ENCODE peak calls at places on chromosomes 2 and 18, in ten cellular contexts. F, X, G, B, S, V, A, E, P and C are unnamed samples.

GRCh38 chr2:36163520-36164239 is 191.9 kb upstream of the CRIM1 start:
- DNase-seq in B (no peak), S (no peak), X (no peak), E (no peak), F (no peak), V (no peak), G (no peak), A (no peak), P (no peak), C (no peak)

GRCh38 chr2:240604291-240604938 is 17.9 kb downstream of the CAPN10 start:
- DNase-seq in E (peak; percentile 49), X (peak; percentile 78), P (peak; percentile 79), B (peak; percentile 70), V (no peak), G (peak; percentile 57), S (peak; percentile 74), A (no peak), F (peak; percentile 65), C (peak; percentile 71)

GRCh38 chr2:98269274-98269673 is 77.0 kb upstream of the CNGA3 start:
- DNase-seq in S (no peak), F (peak; percentile 71), X (no peak), B (peak; percentile 4), E (peak; percentile 63), P (peak; percentile 81), G (peak; percentile 64), A (peak; percentile 63), V (peak; percentile 15), C (peak; percentile 70)

GRCh38 chr2:36538345-36538744 is 59.6 kb downstream of the FEZ2 start:
- DNase-seq in F (no peak), A (no peak), V (no peak), B (no peak), E (no peak), G (no peak), X (no peak), S (no peak), P (peak; percentile 49), C (peak; percentile 32)

GRCh38 chr2:54726940-54727339 is 3.5 kb downstream of the EML6 start:
- DNase-seq in B (no peak), F (no peak), X (no peak), P (no peak), A (peak; percentile 28), G (no peak), S (no peak), E (no peak), V (no peak), C (no peak)

GRCh38 chr2:126720031-126720368 is 64.0 kb downstream of the GYPC start:
- DNase-seq in V (no peak), S (no peak), E (peak; percentile 68), B (no peak), G (no peak), F (no peak), A (no peak), X (no peak), P (peak; percentile 20), C (no peak)

GRCh38 chr2:158138255-158138654 is 36.6 kb downstream of the UPP2 start:
- DNase-seq in V (no peak), A (peak; percentile 32), X (no peak), P (peak; percentile 19), E (no peak), B (no peak), F (no peak), G (no peak), S (no peak), C (no peak)

GRCh38 chr2:70104231-70105111 is 17.2 kb downstream of the PCBP1 start:
- DNase-seq in F (peak; percentile 85), S (no peak), B (peak; percentile 61), X (no peak), P (peak; percentile 85), V (no peak), A (no peak), G (no peak), E (peak; percentile 79), C (peak; percentile 77)

GRCh38 chr18:58497845-58498244 is 131.0 kb downstream of the ALPK2 start:
- DNase-seq in F (no peak), B (no peak), V (no peak), S (no peak), A (peak; percentile 18), X (no peak), E (peak; percentile 48), P (peak; percentile 18), G (no peak), C (peak; percentile 21)

GRCh38 chr18:58496937-58497336 is 132.0 kb downstream of the ALPK2 start:
- DNase-seq in F (no peak), G (peak; percentile 10), B (no peak), P (no peak), E (no peak), V (no peak), A (peak; percentile 42), S (no peak), X (no peak), C (peak; percentile 3)

GRCh38 chr18:58501033-58501432 is 127.9 kb downstream of the ALPK2 start:
- DNase-seq in P (peak; percentile 27), F (no peak), X (no peak), A (no peak), G (no peak), S (no peak), E (no peak), B (no peak), V (no peak), C (no peak)

GRCh38 chr18:58501497-58501896 is 127.4 kb downstream of the ALPK2 start:
- DNase-seq in F (no peak), B (no peak), G (no peak), E (no peak), P (no peak), S (no peak), V (no peak), A (no peak), X (no peak), C (no peak)

DNA sequence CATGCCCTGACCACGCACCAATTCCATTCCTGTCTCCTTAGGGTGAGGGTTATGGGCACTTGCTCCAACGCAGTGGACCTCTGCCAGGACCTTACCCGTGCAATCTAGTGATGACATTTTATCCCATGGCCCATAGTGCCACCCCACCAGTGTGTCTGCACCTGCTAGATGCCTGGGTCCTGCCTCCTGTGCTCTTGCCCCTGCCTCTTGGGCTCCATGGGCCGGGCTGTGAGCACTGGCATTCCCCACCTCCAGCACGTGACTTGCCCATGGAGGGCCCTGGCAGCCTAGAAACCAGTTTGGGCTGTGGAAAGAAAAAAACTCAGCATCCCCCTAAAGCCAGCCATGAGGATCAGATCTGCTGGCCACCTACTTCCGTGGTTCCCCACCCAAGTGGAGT is 129.4 kb downstream of the ALPK2 start:
- DNase-seq in V (no peak), S (no peak), X (no peak), B (no peak), F (no peak), P (no peak), A (no peak), E (no peak), G (no peak), C (no peak)
- TF ChIP-seq CTCF in V (no peak), S (no peak), X (no peak), B (no peak), F (no peak), P (no peak), A (no peak), E (no peak), G (no peak), C (no peak)

DNA sequence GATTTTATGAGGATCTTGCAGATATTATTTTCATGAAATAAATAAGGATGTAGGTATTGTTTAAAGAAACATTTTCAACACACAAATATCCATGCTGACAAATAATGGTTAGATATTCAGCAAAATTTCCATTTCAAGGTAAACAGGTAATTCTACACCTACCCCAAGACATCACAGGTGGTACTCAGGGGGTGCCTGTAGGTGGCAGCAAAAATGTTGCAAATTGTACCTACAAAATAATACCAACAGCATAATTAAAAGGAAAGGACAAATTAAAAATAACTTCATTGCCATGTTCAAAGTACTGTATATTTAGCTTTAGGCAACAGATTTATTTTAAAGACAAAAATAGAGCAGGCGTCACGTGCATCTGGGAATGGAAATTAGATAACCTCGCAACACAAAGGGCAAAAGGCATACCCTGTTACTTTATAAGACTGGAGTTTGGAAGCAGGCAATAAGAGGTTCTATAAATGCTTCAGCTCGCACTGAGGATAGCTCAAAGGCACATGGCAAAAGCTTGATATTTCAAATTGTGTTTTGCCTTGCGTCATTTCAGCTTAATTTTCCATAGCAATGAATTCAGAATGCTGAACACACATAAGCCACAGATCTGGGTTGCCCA is 630.5 kb downstream of the TDRD15 start:
- DNase-seq in E (no peak), X (no peak), P (peak; percentile 49), S (no peak), B (no peak), V (no peak), A (no peak), F (peak; percentile 37), G (no peak), C (no peak)
- TF ChIP-seq CTCF in E (peak; percentile 31), X (peak; percentile 65), P (peak; percentile 75), S (no peak), B (no peak), V (no peak), A (peak; percentile 34), F (peak; percentile 59), G (peak; percentile 13), C (no peak)

GRCh38 chr2:179592167-179592936 is 269.1 kb downstream of the ZNF385B start:
- DNase-seq in X (no peak), V (peak; percentile 16), A (no peak), S (no peak), E (peak; percentile 90), G (no peak), F (peak; percentile 83), B (no peak), P (peak; percentile 83), C (no peak)

GRCh38 chr2:179594268-179595112 is 266.9 kb downstream of the ZNF385B start:
- DNase-seq in G (no peak), B (no peak), E (no peak), P (no peak), F (no peak), S (no peak), A (no peak), X (no peak), V (no peak), C (no peak)

GRCh38 chr2:179593323-179593722 is 268.1 kb downstream of the ZNF385B start:
- DNase-seq in V (no peak), A (no peak), P (no peak), B (no peak), F (no peak), S (no peak), X (no peak), E (no peak), G (no peak), C (no peak)

GRCh38 chr2:179596018-179596417 is 265.4 kb downstream of the ZNF385B start:
- DNase-seq in V (no peak), P (peak; percentile 91), F (peak; percentile 85), B (no peak), A (peak; percentile 74), E (peak; percentile 88), S (no peak), X (peak; percentile 66), G (no peak), C (peak; percentile 55)

DNA sequence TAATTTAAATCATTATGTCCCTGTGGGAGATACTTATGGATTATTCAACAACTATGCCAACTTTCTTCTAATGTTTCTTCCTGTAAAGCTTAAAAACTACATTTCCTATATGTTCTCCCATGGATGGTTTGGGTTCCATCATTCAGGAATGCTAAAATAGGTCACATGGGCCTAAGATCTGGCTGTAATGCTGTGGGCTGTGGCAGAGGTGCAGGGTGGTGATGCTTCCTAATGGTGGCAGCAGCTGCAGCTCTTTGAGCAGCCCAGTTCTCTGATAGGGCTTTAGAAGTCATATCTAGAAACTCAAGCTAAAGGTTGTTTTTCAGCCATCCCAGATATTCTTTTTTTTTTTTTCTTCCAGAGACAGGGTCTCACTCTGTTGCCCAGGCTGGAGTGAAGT is 266.1 kb downstream of the ZNF385B start:
- DNase-seq in S (no peak), A (peak; percentile 16), F (no peak), X (no peak), V (no peak), P (no peak), E (no peak), G (no peak), B (no peak), C (no peak)
- TF ChIP-seq CTCF in S (no peak), A (no peak), F (peak; percentile 2), X (no peak), V (no peak), P (no peak), E (peak; percentile 26), G (peak; percentile 11), B (no peak), C (no peak)

GRCh38 chr2:45494978-45495293 is 116.1 kb downstream of the SRBD1 start:
- DNase-seq in B (no peak), P (no peak), V (no peak), E (no peak), X (no peak), G (no peak), A (no peak), S (no peak), F (no peak), C (no peak)
- TF ChIP-seq CTCF in B (peak; percentile 1), P (no peak), V (no peak), E (no peak), X (peak; percentile 30), G (no peak), A (no peak), S (no peak), F (no peak), C (no peak)